ENCODE peak calls at places on chromosomes 2 and 18, in eight cellular contexts. B, Y, L, Z, R, V, E and S are unnamed samples.

GRCh38 chr2:230872151-230872967 is 7.6 kb downstream of the ITM2C start:
- DNase-seq in B (no peak), Y (no peak), L (no peak), Z (no peak), R (no peak), V (no peak), E (no peak), S (no peak)

GRCh38 chr18:2555895-2556294 is 15.4 kb downstream of the METTL4 start:
- DNase-seq in B (no peak), Y (no peak), L (no peak), Z (no peak), R (no peak), V (no peak), E (no peak), S (no peak)

GRCh38 chr2:10283106-10284062 is 19.3 kb upstream of the HPCAL1 start:
- DNase-seq in B (no peak), Y (no peak), L (no peak), Z (peak), R (peak), V (peak), E (no peak), S (peak)

GRCh38 chr2:218607436-218608115 is at the start of gene PLCD4:
- DNase-seq in B (no peak), Y (no peak), L (peak), Z (peak), R (peak), V (peak), E (peak), S (no peak)

GRCh38 chr2:102967451-102967850 is 205.6 kb downstream of the TMEM182 start:
- DNase-seq in B (no peak), Y (no peak), L (no peak), Z (no peak), R (peak), V (no peak), E (no peak), S (no peak)

GRCh38 chr2:132824716-132825115 is 154.7 kb upstream of the LYPD1 start:
- DNase-seq in B (no peak), Y (no peak), L (no peak), Z (no peak), R (peak), V (peak), E (no peak), S (no peak)

GRCh38 chr18:47184419-47185050 is 8.4 kb upstream of the IER3IP1 start:
- DNase-seq in B (peak), Y (no peak), L (no peak), Z (peak), R (no peak), V (no peak), E (no peak), S (no peak)

GRCh38 chr2:72893594-72894319 is 6.5 kb downstream of the SPR start:
- DNase-seq in B (peak), Y (peak), L (peak), Z (peak), R (peak), V (peak), E (no peak), S (no peak)

GRCh38 chr2:44686561-44686960 is 254.9 kb upstream of the SIX3 start:
- DNase-seq in B (no peak), Y (no peak), L (no peak), Z (no peak), R (peak), V (peak), E (no peak), S (peak)

GRCh38 chr18:51559902-51560287 is 362.4 kb upstream of the MEX3C start:
- DNase-seq in B (no peak), Y (no peak), L (no peak), Z (peak), R (no peak), V (no peak), E (no peak), S (no peak)

GRCh38 chr2:58757971-58758370 is 516.8 kb upstream of the FANCL start:
- DNase-seq in B (no peak), Y (no peak), L (no peak), Z (peak), R (no peak), V (no peak), E (no peak), S (no peak)

GRCh38 chr2:30115141-30115980 is 31.4 kb upstream of the YPEL5 start:
- DNase-seq in B (peak), Y (peak), L (peak), Z (peak), R (peak), V (peak), E (peak), S (peak)

GRCh38 chr2:223536546-223536945 is 65.6 kb downstream of the SCG2 start:
- DNase-seq in B (no peak), Y (no peak), L (no peak), Z (no peak), R (no peak), V (no peak), E (no peak), S (no peak)

GRCh38 chr2:55134316-55134706 is 84.1 kb upstream of the RTN4 start:
- DNase-seq in B (no peak), Y (no peak), L (no peak), Z (no peak), R (no peak), V (no peak), E (no peak), S (no peak)

GRCh38 chr2:153101187-153101586 is 377.4 kb downstream of the RPRM start:
- DNase-seq in B (no peak), Y (no peak), L (no peak), Z (peak), R (no peak), V (no peak), E (no peak), S (no peak)

GRCh38 chr2:73292906-73293533 is 328 bp downstream of the EGR4 start:
- DNase-seq in B (no peak), Y (no peak), L (no peak), Z (no peak), R (no peak), V (no peak), E (no peak), S (no peak)

GRCh38 chr2:183248866-183249567 is 124.8 kb downstream of the NUP35 start:
- DNase-seq in B (no peak), Y (no peak), L (no peak), Z (no peak), R (peak), V (peak), E (no peak), S (peak)

GRCh38 chr2:20173496-20174402 is 51.2 kb downstream of the SDC1 start:
- DNase-seq in B (no peak), Y (no peak), L (no peak), Z (no peak), R (no peak), V (no peak), E (peak), S (no peak)

GRCh38 chr2:54632733-54633692 is 90.4 kb upstream of the EML6 start:
- DNase-seq in B (no peak), Y (no peak), L (no peak), Z (no peak), R (no peak), V (peak), E (no peak), S (no peak)

GRCh38 chr2:65664931-65665330 is 232.5 kb upstream of the SPRED2 start:
- DNase-seq in B (no peak), Y (no peak), L (no peak), Z (no peak), R (no peak), V (no peak), E (no peak), S (no peak)

GRCh38 chr2:28454016-28454930 is 41.6 kb upstream of the PLB1 start:
- DNase-seq in B (no peak), Y (no peak), L (no peak), Z (peak), R (no peak), V (no peak), E (no peak), S (no peak)

GRCh38 chr2:218876562-218877219 is 4.0 kb upstream of the WNT10A start:
- DNase-seq in B (peak), Y (peak), L (peak), Z (peak), R (peak), V (peak), E (peak), S (peak)

GRCh38 chr2:650343-651310 is 26.6 kb downstream of the TMEM18 start:
- DNase-seq in B (no peak), Y (peak), L (no peak), Z (no peak), R (peak), V (no peak), E (no peak), S (no peak)

GRCh38 chr2:108607706-108608301 is 73.5 kb downstream of the LIMS1 start:
- DNase-seq in B (peak), Y (peak), L (peak), Z (peak), R (no peak), V (no peak), E (no peak), S (no peak)

GRCh38 chr2:58762176-58762781 is 521.2 kb upstream of the FANCL start:
- DNase-seq in B (peak), Y (no peak), L (no peak), Z (peak), R (peak), V (peak), E (peak), S (peak)

GRCh38 chr18:64202836-64203235 is 53.9 kb upstream of the LINC00305 start:
- DNase-seq in B (no peak), Y (no peak), L (no peak), Z (no peak), R (no peak), V (no peak), E (no peak), S (no peak)

GRCh38 chr2:86788881-86789686 is 1.6 kb downstream of the CD8A start:
- DNase-seq in B (no peak), Y (no peak), L (peak), Z (no peak), R (no peak), V (no peak), E (peak), S (no peak)

GRCh38 chr2:160670618-160671017 is 177.0 kb upstream of the RBMS1 start:
- DNase-seq in B (no peak), Y (no peak), L (no peak), Z (no peak), R (no peak), V (no peak), E (no peak), S (no peak)

GRCh38 chr2:62202019-62202722 is 6.3 kb downstream of the B3GNT2 start:
- DNase-seq in B (no peak), Y (no peak), L (no peak), Z (no peak), R (no peak), V (no peak), E (no peak), S (no peak)

GRCh38 chr2:230974096-230974913 is 21.6 kb upstream of the SPATA3 start:
- DNase-seq in B (no peak), Y (peak), L (no peak), Z (no peak), R (peak), V (peak), E (no peak), S (peak)

GRCh38 chr2:194020155-194020554 is 1636.9 kb upstream of the SLC39A10 start:
- DNase-seq in B (no peak), Y (no peak), L (no peak), Z (no peak), R (no peak), V (no peak), E (no peak), S (no peak)

GRCh38 chr2:84914334-84914733 is 8.9 kb downstream of the TMSB10 start:
- DNase-seq in B (no peak), Y (peak), L (no peak), Z (no peak), R (no peak), V (no peak), E (no peak), S (no peak)

GRCh38 chr2:207311316-207312005 is 145.7 kb upstream of the KLF7 start:
- DNase-seq in B (peak), Y (peak), L (peak), Z (no peak), R (peak), V (peak), E (no peak), S (peak)

GRCh38 chr18:45745817-45746461 is 22.0 kb downstream of the SLC14A1 start:
- DNase-seq in B (no peak), Y (no peak), L (peak), Z (no peak), R (no peak), V (peak), E (no peak), S (no peak)

GRCh38 chr2:237627463-237628321 is at the start of gene LRRFIP1:
- DNase-seq in B (no peak), Y (no peak), L (peak), Z (peak), R (peak), V (peak), E (peak), S (no peak)

GRCh38 chr2:221380049-221380448 is 192.1 kb downstream of the EPHA4 start:
- DNase-seq in B (no peak), Y (no peak), L (no peak), Z (no peak), R (no peak), V (no peak), E (no peak), S (no peak)

GRCh38 chr2:104685591-104685990 is 168.3 kb upstream of the POU3F3 start:
- DNase-seq in B (no peak), Y (no peak), L (no peak), Z (no peak), R (no peak), V (no peak), E (no peak), S (no peak)